ENCODE peak calls at places on chromosomes 4 and X, in four cellular contexts. One of them, this sample, is unnamed.

GRCh38 chr4:97106161-97106560 is 1037.1 kb downstream of the STPG2 start:
- DNase-seq in mucosa of descending colon: no peak
- DNase-seq in Calu3: no peak
- DNase-seq in A549: no peak
- DNase-seq in this sample: no peak

GRCh38 chr4:113232194-113232593 is 182.7 kb downstream of the ANK2 start:
- DNase-seq in mucosa of descending colon: no peak
- DNase-seq in A549: no peak
- DNase-seq in Calu3: no peak
- DNase-seq in this sample: no peak

GRCh38 chr4:5773271-5773555 is 62.2 kb downstream of the EVC start:
- DNase-seq in A549: no peak
- DNase-seq in Calu3: no peak
- DNase-seq in mucosa of descending colon: no peak
- DNase-seq in this sample: no peak

GRCh38 chr4:54036184-54036583 is 28.2 kb downstream of the CHIC2 start:
- DNase-seq in A549: no peak
- DNase-seq in Calu3: no peak
- DNase-seq in mucosa of descending colon: no peak
- DNase-seq in this sample: no peak

GRCh38 chr4:99968330-99968729 is 18.3 kb upstream of the H2AZ1 start:
- DNase-seq in A549: no peak
- DNase-seq in Calu3: no peak
- DNase-seq in mucosa of descending colon: no peak
- DNase-seq in this sample: no peak

GRCh38 chrX:78997870-78998558 is 52.8 kb downstream of the P2RY10 start:
- DNase-seq in mucosa of descending colon: peak; percentile 12
- DNase-seq in Calu3: no peak
- DNase-seq in A549: no peak
- DNase-seq in this sample: no peak

GRCh38 chr4:67204441-67204840 is 340.9 kb downstream of the CENPC start:
- DNase-seq in mucosa of descending colon: no peak
- DNase-seq in Calu3: no peak
- DNase-seq in A549: no peak
- DNase-seq in this sample: no peak

GRCh38 chr4:2583517-2583916 is 47.1 kb downstream of the FAM193A start:
- DNase-seq in mucosa of descending colon: no peak
- DNase-seq in A549: peak; percentile 21
- DNase-seq in Calu3: no peak
- DNase-seq in this sample: peak; percentile 64

GRCh38 chr4:119536572-119537528 is 91.8 kb downstream of the PDE5A start:
- DNase-seq in Calu3: no peak
- DNase-seq in A549: no peak
- DNase-seq in mucosa of descending colon: no peak
- DNase-seq in this sample: no peak

GRCh38 chrX:131812847-131813825 is 210.0 kb upstream of the STK26 start:
- DNase-seq in Calu3: no peak
- DNase-seq in mucosa of descending colon: peak; percentile 32
- DNase-seq in A549: peak; percentile 74
- DNase-seq in this sample: no peak

GRCh38 chrX:16511776-16512400 is 138.1 kb upstream of the S100G start:
- DNase-seq in A549: no peak
- DNase-seq in Calu3: no peak
- DNase-seq in mucosa of descending colon: no peak
- DNase-seq in this sample: peak; percentile 42

GRCh38 chr4:55396305-55397023 is 707 bp downstream of the TMEM165 start:
- DNase-seq in A549: no peak
- DNase-seq in Calu3: peak; percentile 40
- DNase-seq in mucosa of descending colon: peak; percentile 58
- DNase-seq in this sample: peak; percentile 77

GRCh38 chr4:38615847-38616246 is 48.2 kb upstream of the KLF3 start:
- DNase-seq in mucosa of descending colon: peak; percentile 44
- DNase-seq in A549: no peak
- DNase-seq in Calu3: peak; percentile 50
- DNase-seq in this sample: peak; percentile 21

GRCh38 chrX:12210196-12210815 is 72.0 kb downstream of the FRMPD4 start:
- DNase-seq in mucosa of descending colon: peak; percentile 2
- DNase-seq in A549: peak; percentile 38
- DNase-seq in Calu3: peak; percentile 2
- DNase-seq in this sample: peak; percentile 72

GRCh38 chrX:109270580-109271484 is 211.1 kb downstream of the GUCY2F start:
- DNase-seq in Calu3: peak; percentile 83
- DNase-seq in mucosa of descending colon: peak; percentile 6
- DNase-seq in A549: no peak
- DNase-seq in this sample: peak; percentile 70

GRCh38 chr4:172845281-172845680 is 323.3 kb upstream of the GALNT7 start:
- DNase-seq in A549: no peak
- DNase-seq in Calu3: no peak
- DNase-seq in mucosa of descending colon: no peak
- DNase-seq in this sample: no peak

GRCh38 chrX:129525162-129525561 is 1.9 kb upstream of the SMARCA1 start:
- DNase-seq in mucosa of descending colon: no peak
- DNase-seq in Calu3: no peak
- DNase-seq in A549: peak; percentile 51
- DNase-seq in this sample: no peak

GRCh38 chr4:77220841-77221613 is 64.0 kb downstream of the CCNG2 start:
- DNase-seq in Calu3: no peak
- DNase-seq in mucosa of descending colon: no peak
- DNase-seq in A549: no peak
- DNase-seq in this sample: peak; percentile 92

GRCh38 chr4:80500593-80500992 is 165.1 kb downstream of the CFAP299 start:
- DNase-seq in A549: no peak
- DNase-seq in mucosa of descending colon: no peak
- DNase-seq in Calu3: no peak
- DNase-seq in this sample: no peak

GRCh38 chr4:108628411-108628810 is 8.0 kb downstream of the RPL34 start:
- DNase-seq in Calu3: no peak
- DNase-seq in mucosa of descending colon: no peak
- DNase-seq in A549: no peak
- DNase-seq in this sample: no peak

GRCh38 chr4:3318561-3319021 is 25.8 kb downstream of the RGS12 start:
- DNase-seq in A549: peak; percentile 19
- DNase-seq in Calu3: no peak
- DNase-seq in mucosa of descending colon: no peak
- DNase-seq in this sample: no peak

GRCh38 chr4:1685604-1686150 is 1.6 kb upstream of the FAM53A start:
- DNase-seq in mucosa of descending colon: no peak
- DNase-seq in Calu3: peak; percentile 16
- DNase-seq in A549: no peak
- DNase-seq in this sample: no peak

GRCh38 chr4:22552802-22553201 is 36.9 kb upstream of the ADGRA3 start:
- DNase-seq in A549: no peak
- DNase-seq in Calu3: no peak
- DNase-seq in mucosa of descending colon: no peak
- DNase-seq in this sample: no peak

GRCh38 chr4:56215901-56216300 is 171.4 kb downstream of the AASDH start:
- DNase-seq in mucosa of descending colon: peak; percentile 74
- DNase-seq in A549: peak; percentile 12
- DNase-seq in Calu3: peak; percentile 58
- DNase-seq in this sample: peak; percentile 81

GRCh38 chr4:15771419-15772058 is 6.6 kb upstream of the CD38 start:
- DNase-seq in mucosa of descending colon: no peak
- DNase-seq in Calu3: no peak
- DNase-seq in A549: no peak
- DNase-seq in this sample: no peak

GRCh38 chr4:23763559-23763958 is 126.3 kb downstream of the PPARGC1A start:
- DNase-seq in Calu3: no peak
- DNase-seq in A549: no peak
- DNase-seq in mucosa of descending colon: no peak
- DNase-seq in this sample: no peak

GRCh38 chr4:158122501-158122900 is 50.3 kb downstream of the GASK1B start:
- DNase-seq in A549: no peak
- DNase-seq in Calu3: no peak
- DNase-seq in mucosa of descending colon: no peak
- DNase-seq in this sample: peak; percentile 30